ENCODE peak calls at places on chromosomes 13 and 19, in five cellular contexts. O, B, W, H and R are unnamed samples.

GRCh38 chr13:40986328-40986856 is 32.7 kb downstream of the ELF1 start:
- DNase-seq in W (no peak), B (no peak), O (no peak), H (no peak), R (no peak)

GRCh38 chr13:106534844-106535551 is 464 bp downstream of the EFNB2 start:
- DNase-seq in H (peak), W (no peak), B (peak), O (peak), R (peak)

GRCh38 chr13:42211704-42212103 is 60.2 kb upstream of the AKAP11 start:
- DNase-seq in B (no peak), O (peak), W (peak), H (no peak), R (no peak)

GRCh38 chr19:4328243-4328990 is 10.2 kb downstream of the STAP2 start:
- DNase-seq in O (peak), W (no peak), B (peak), H (peak), R (peak)

GRCh38 chr19:46299004-46299509 is 2.2 kb downstream of the HIF3A start:
- DNase-seq in B (no peak), H (peak), W (peak), O (no peak), R (peak)

GRCh38 chr13:109874921-109875454 is 88.6 kb upstream of the IRS2 start:
- DNase-seq in O (no peak), W (no peak), B (no peak), H (no peak), R (peak)

GRCh38 chr13:113997845-113998751 is 24.2 kb upstream of the C13orf46 start:
- DNase-seq in O (no peak), W (no peak), H (peak), B (no peak), R (peak)

GRCh38 chr13:113053376-113053775 is 52.2 kb upstream of the F7 start:
- DNase-seq in O (no peak), B (no peak), H (no peak), W (no peak), R (no peak)

GRCh38 chr19:280541-281007 is 10.6 kb downstream of the PLPP2 start:
- DNase-seq in B (no peak), H (no peak), O (no peak), W (no peak), R (no peak)

GRCh38 chr13:106795847-106796246 is 227.9 kb upstream of the ARGLU1 start:
- DNase-seq in O (no peak), W (no peak), B (no peak), H (no peak), R (no peak)

GRCh38 chr13:110548891-110549794 is 12.4 kb downstream of the RAB20 start:
- DNase-seq in H (no peak), B (no peak), O (no peak), W (no peak), R (no peak)

GRCh38 chr19:2330632-2331284 is 2.3 kb downstream of the SPPL2B start:
- DNase-seq in O (no peak), H (peak), W (no peak), B (no peak), R (peak)

GRCh38 chr13:52004508-52005183 is 6.6 kb downstream of the ATP7B start:
- DNase-seq in B (no peak), O (no peak), H (no peak), W (no peak), R (no peak)

GRCh38 chr13:80235559-80236296 is 105.2 kb downstream of the SPRY2 start:
- DNase-seq in W (no peak), B (no peak), O (no peak), H (no peak), R (peak)

GRCh38 chr13:20525144-20525600 is 485 bp downstream of the CRYL1 start:
- DNase-seq in B (no peak), W (no peak), H (peak), O (peak), R (peak)

GRCh38 chr19:45782162-45782623 is at the start of gene DMPK:
- DNase-seq in W (no peak), H (no peak), B (no peak), O (no peak), R (no peak)

GRCh38 chr13:100392709-100393630 is 195.6 kb downstream of the GGACT start:
- DNase-seq in O (peak), B (no peak), H (peak), W (peak), R (peak)

GRCh38 chr13:30257433-30258099 is 49.8 kb downstream of the KATNAL1 start:
- DNase-seq in O (no peak), H (no peak), B (no peak), W (no peak), R (peak)

GRCh38 chr19:44430956-44431355 is 17.3 kb downstream of the ZNF229 start:
- DNase-seq in B (no peak), O (peak), W (peak), H (no peak), R (no peak)

GRCh38 chr13:113527272-113527958 is 36.9 kb upstream of the DCUN1D2 start:
- DNase-seq in B (no peak), W (no peak), O (no peak), H (peak), R (no peak)

GRCh38 chr19:11587302-11587972 is 9.8 kb upstream of the ZNF627 start:
- DNase-seq in H (peak), B (no peak), W (peak), O (peak), R (peak)

GRCh38 chr19:31537136-31537535 is 187.9 kb upstream of the TSHZ3 start:
- DNase-seq in W (no peak), H (no peak), B (no peak), O (no peak), R (no peak)

GRCh38 chr13:42899266-42899665 is 92.8 kb downstream of the EPSTI1 start:
- DNase-seq in H (no peak), W (no peak), O (no peak), B (no peak), R (no peak)